ENCODE peak calls at places on chromosomes 4 and X, in five cellular contexts. E is HCT116, H is GM12878, K is K562, X is HepG2. D is an unnamed sample.

GRCh38 chr4:188032170-188032569 is 36.6 kb downstream of the ZFP42 start:
- DNase-seq in X (no peak), H (no peak), K (no peak), E (no peak), D (peak; percentile 83)

GRCh38 chr4:188707036-188707435 is 567.8 kb downstream of the TRIML1 start:
- DNase-seq in H (no peak), X (no peak), K (no peak), E (no peak), D (no peak)

GRCh38 chrX:10529344-10529743 is 91.0 kb downstream of the MID1 start:
- DNase-seq in K (no peak), H (no peak), X (no peak), E (no peak), D (no peak)

GRCh38 chrX:155819525-155819924 is 61.6 kb upstream of the VAMP7 start:
- DNase-seq in H (no peak), X (no peak), E (no peak), K (no peak), D (peak; percentile 0)

GRCh38 chr4:141350122-141350904 is 129.6 kb downstream of the ZNF330 start:
- DNase-seq in H (no peak), K (no peak), X (no peak), E (no peak), D (no peak)

GRCh38 chr4:18570370-18570769 is 548.8 kb upstream of the LCORL start:
- DNase-seq in H (no peak), X (peak; percentile 66), E (no peak), K (no peak), D (no peak)

GRCh38 chr4:53562409-53562808 is 28.9 kb downstream of the LNX1 start:
- DNase-seq in X (no peak), E (no peak), K (no peak), H (no peak), D (no peak)

GRCh38 chr4:160202802-160203201 is 1099.9 kb downstream of the RAPGEF2 start:
- DNase-seq in X (no peak), K (no peak), E (no peak), H (no peak), D (no peak)

GRCh38 chr4:109967798-109968520 is 55.3 kb downstream of the EGF start:
- DNase-seq in X (no peak), E (no peak), K (no peak), H (no peak), D (no peak)

GRCh38 chrX:110286126-110286525 is 31.8 kb downstream of the AMMECR1 start:
- DNase-seq in K (no peak), E (peak; percentile 12), X (no peak), H (no peak), D (no peak)

GRCh38 chr4:108926058-108926457 is 163.2 kb upstream of the ETNPPL start:
- DNase-seq in K (no peak), H (no peak), X (no peak), E (no peak), D (no peak)

GRCh38 chr4:176438401-176438800 is 118.6 kb downstream of the SPCS3 start:
- DNase-seq in X (no peak), E (no peak), K (no peak), H (no peak), D (no peak)

GRCh38 chr4:136754810-136755530 is 777.3 kb downstream of the PCDH18 start:
- DNase-seq in X (no peak), H (no peak), E (no peak), K (no peak), D (no peak)

GRCh38 chr4:81590596-81590995 is 118.9 kb upstream of the RASGEF1B start:
- DNase-seq in X (no peak), H (no peak), E (no peak), K (no peak), D (no peak)

GRCh38 chr4:140257461-140258305 is 103.7 kb upstream of the MAML3 start:
- DNase-seq in K (no peak), E (no peak), H (no peak), X (no peak), D (no peak)

GRCh38 chr4:119307606-119308005 is 14.3 kb downstream of the FABP2 start:
- DNase-seq in K (no peak), E (no peak), H (no peak), X (no peak), D (no peak)

GRCh38 chr4:151004222-151004621 is 10.9 kb downstream of the LRBA start:
- DNase-seq in H (no peak), E (peak; percentile 12), K (no peak), X (no peak), D (no peak)

GRCh38 chr4:60744767-60745166 is 455.4 kb upstream of the ADGRL3 start:
- DNase-seq in K (no peak), H (no peak), X (no peak), E (no peak), D (peak; percentile 51)

GRCh38 chr4:163161536-163162205 is 5.0 kb downstream of the NAF1 start:
- DNase-seq in E (no peak), X (peak; percentile 3), K (no peak), H (no peak), D (no peak)

GRCh38 chr4:112214397-112215264 is 17.0 kb upstream of the AP1AR start:
- DNase-seq in H (no peak), X (peak; percentile 51), E (peak; percentile 28), K (peak; percentile 34), D (peak; percentile 25)

DNA sequence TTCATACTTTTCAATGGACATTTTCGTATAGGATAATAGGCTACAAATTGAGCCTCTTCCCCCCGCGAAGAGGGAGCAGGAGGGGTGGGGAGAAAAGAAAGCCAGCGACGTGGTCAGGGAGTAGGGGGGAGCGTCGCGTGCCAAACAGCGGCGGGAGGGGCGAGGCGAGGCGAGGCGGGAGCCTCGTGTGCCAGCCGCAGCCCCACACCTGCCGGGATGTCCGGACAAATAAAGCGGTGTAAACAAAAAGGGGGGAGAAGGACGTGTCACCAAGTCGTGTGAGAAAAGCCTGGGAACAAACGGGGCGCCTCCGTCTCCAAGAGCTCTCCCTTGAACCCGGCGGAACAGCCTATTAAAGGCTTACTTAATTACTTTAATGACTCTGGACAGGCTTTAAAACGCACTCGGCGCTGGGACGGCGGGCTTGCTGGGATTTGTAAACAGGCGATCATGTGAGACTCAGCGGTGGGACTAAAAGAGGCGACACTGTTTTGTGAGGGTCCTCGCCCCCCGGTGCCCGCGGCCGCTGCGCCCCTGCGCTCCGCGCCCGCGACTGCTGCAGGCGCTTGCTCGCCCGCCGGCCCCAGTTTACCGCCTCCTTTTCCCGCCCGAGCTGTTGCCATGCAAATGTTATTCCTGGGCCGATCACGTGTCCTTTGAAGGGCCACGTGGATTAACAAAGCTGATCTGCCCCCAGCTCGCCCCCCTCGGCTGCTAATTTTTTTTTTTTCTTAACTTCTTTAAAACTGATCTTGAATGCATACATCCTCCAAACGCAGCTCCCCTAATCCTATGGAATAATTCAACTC is at the start of gene HELT:
- DNase-seq in H (no peak), X (no peak), E (no peak), K (no peak), D (peak; percentile 78)
- TF ChIP-seq EZH2 in H (no peak), X (no peak), E (no peak), K (no peak), D (peak; percentile 73)

DNA sequence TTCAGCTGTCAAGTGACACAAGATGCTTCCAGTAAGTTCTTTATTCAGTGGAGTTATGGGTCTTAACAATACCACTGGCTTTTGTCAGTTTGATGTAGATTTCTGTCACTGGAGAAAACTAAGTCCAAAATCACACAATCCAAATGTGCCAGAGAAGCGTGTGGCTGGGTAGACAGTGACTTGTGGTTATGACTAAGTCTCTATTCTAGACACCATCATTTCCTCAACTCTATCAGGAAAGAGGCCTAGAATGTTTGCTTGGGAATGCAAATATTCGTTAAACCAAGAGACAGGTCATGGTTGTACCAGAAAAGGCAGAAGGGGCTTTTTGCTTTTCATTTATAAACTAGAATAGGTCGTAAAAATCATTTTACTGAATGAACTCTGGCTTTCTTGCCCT is 54.4 kb upstream of the HS3ST1 start:
- DNase-seq in H (no peak), X (no peak), K (no peak), E (no peak), D (no peak)
- TF ChIP-seq REST in H (no peak), X (no peak), K (no peak), E (no peak), D (no peak)

GRCh38 chrX:140504371-140505324 is at the start of gene SOX3:
- DNase-seq in E (no peak), K (no peak), H (no peak), X (no peak), D (peak; percentile 82)

GRCh38 chrX:140501940-140502468 is 2.9 kb downstream of the SOX3 start:
- DNase-seq in X (no peak), K (no peak), H (no peak), E (no peak), D (peak; percentile 53)

GRCh38 chrX:140502491-140503229 is 2.2 kb downstream of the SOX3 start:
- DNase-seq in E (no peak), X (no peak), H (no peak), K (no peak), D (no peak)

GRCh38 chrX:140503714-140504351 is 1.0 kb downstream of the SOX3 start:
- DNase-seq in X (no peak), K (no peak), E (no peak), H (no peak), D (peak; percentile 52)

GRCh38 chrX:140503230-140503585 is 1.7 kb downstream of the SOX3 start:
- DNase-seq in X (no peak), E (no peak), K (no peak), H (no peak), D (no peak)
- TF ChIP-seq EZH2 in X (no peak), E (no peak), K (no peak), H (no peak), D (peak; percentile 51)

DNA sequence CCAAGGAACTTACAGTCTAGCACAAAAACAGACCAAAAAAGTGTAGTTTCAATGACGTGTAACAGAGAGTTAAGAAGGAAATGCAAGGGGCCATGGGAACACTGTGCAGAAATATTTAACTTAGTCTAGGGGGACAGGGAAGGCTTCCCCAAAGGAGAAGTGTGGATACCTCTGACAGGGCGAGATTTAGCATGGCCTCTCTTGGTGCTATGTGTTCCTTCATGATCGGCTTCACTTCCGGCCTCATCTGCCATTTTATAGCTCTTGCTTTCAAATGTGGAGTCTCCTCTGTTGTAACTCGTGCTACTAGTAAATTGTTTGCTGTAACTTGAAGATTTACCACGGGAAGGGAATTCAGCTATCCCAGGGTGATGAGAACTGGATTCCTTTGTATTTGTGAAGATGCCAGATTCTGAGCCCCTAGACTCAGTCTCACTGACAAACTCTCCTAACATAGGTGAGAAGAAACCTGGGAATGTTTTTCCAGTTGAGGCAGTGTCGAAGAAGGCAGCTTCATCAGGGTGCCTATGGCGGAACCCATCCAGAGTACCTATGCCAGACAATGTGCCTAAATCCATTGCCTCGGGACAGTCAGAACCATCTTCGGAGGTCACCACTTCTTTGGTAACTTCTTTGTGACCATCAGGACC is 5.0 kb downstream of the FGA start:
- DNase-seq in E (no peak), X (no peak), H (no peak), K (no peak), D (no peak)
- TF ChIP-seq REST in E (no peak), X (no peak), H (no peak), K (no peak), D (no peak)

DNA sequence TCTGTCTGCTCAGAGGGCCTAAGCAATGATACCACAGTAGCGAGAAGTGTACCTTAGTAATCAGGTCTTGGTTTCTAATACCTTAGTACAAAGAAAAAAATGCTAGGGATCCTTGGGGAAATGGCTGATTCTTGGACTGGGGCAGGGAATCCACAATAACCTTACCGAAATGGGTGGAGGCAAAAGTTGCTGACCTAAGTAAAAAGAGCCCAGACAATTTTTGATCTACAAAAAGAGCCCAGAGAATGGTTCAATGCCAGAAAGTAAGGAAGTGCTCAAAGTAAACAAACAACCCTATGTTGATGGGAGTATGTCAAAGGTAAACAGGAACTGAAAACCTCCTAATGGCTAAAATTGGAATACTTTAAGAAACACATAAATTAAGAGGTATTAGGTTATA is 130.1 kb upstream of the MAGEB18 start:
- DNase-seq in X (no peak), K (no peak), E (no peak), H (no peak), D (no peak)
- TF ChIP-seq EZH2 in X (no peak), K (no peak), E (no peak), H (no peak), D (no peak)

GRCh38 chr4:25308761-25309160 is 3.8 kb upstream of the ZCCHC4 start:
- DNase-seq in E (no peak), X (peak; percentile 21), K (no peak), H (no peak), D (no peak)
- TF ChIP-seq REST in E (no peak), X (no peak), K (no peak), H (no peak), D (no peak)

D was measured in GM23338.